ENCODE peak calls at places on chromosomes 6 and 20, in four cellular contexts. E, Z, X and Q are unnamed samples.

GRCh38 chr20:60469829-60470228 is 511.6 kb downstream of the CDH26 start:
- DNase-seq in E (no peak), Z (no peak), X (no peak), Q (no peak)

GRCh38 chr6:43088654-43089056 is 12.5 kb downstream of the PTK7 start:
- DNase-seq in E (peak), Z (no peak), X (no peak), Q (no peak)

GRCh38 chr6:16519265-16520242 is 241.7 kb downstream of the ATXN1 start:
- DNase-seq in E (peak), Z (no peak), X (no peak), Q (no peak)

GRCh38 chr20:4717816-4718215 is 3.9 kb upstream of the PRND start:
- DNase-seq in X (no peak), E (no peak), Z (no peak), Q (no peak)

GRCh38 chr6:14567031-14567430 is 449.5 kb downstream of the CD83 start:
- DNase-seq in E (no peak), Z (no peak), X (no peak), Q (no peak)

GRCh38 chr6:31826793-31827285 is 699 bp upstream of the HSPA1B start:
- DNase-seq in E (peak), Z (peak), X (peak), Q (no peak)

GRCh38 chr6:30319146-30319835 is 7.4 kb upstream of the TRIM39 start:
- DNase-seq in X (no peak), Z (no peak), E (no peak), Q (no peak)

GRCh38 chr20:32203556-32204484 is 3.7 kb downstream of the PLAGL2 start:
- DNase-seq in E (peak), Z (peak), X (peak), Q (no peak)

GRCh38 chr20:50523552-50524167 is 13.5 kb downstream of the PTPN1 start:
- DNase-seq in Z (no peak), E (no peak), X (no peak), Q (no peak)

GRCh38 chr6:89035252-89036106 is 45.1 kb upstream of the PNRC1 start:
- DNase-seq in E (peak), X (peak), Z (peak), Q (no peak)

GRCh38 chr20:35009665-35010328 is 54.1 kb downstream of the MYH7B start:
- DNase-seq in E (no peak), Z (no peak), X (no peak), Q (no peak)

GRCh38 chr6:42505377-42505702 is 53.6 kb upstream of the TRERF1 start:
- DNase-seq in Z (no peak), X (no peak), E (no peak), Q (no peak)

GRCh38 chr20:16258766-16259165 is 314.5 kb downstream of the KIF16B start:
- DNase-seq in X (no peak), E (no peak), Z (no peak), Q (no peak)

GRCh38 chr6:50145125-50145524 is 95.4 kb upstream of the DEFB112 start:
- DNase-seq in Z (no peak), E (no peak), X (no peak), Q (no peak)

GRCh38 chr6:131282417-131282816 is 147.2 kb downstream of the AKAP7 start:
- DNase-seq in X (no peak), Z (no peak), E (no peak), Q (no peak)

GRCh38 chr6:134029495-134030455 is 22.6 kb downstream of the SLC2A12 start:
- DNase-seq in X (no peak), E (peak), Z (no peak), Q (no peak)

GRCh38 chr20:61895686-61896057 is 170.0 kb downstream of the TAF4 start:
- DNase-seq in E (no peak), Z (no peak), X (no peak), Q (no peak)

GRCh38 chr20:63047946-63048345 is 41.2 kb upstream of the BHLHE23 start:
- DNase-seq in X (no peak), E (no peak), Z (no peak), Q (no peak)

GRCh38 chr6:7590918-7591302 is 912 bp downstream of the SNRNP48 start:
- DNase-seq in Z (no peak), X (no peak), E (no peak), Q (no peak)

GRCh38 chr20:528923-529594 is 14.5 kb downstream of the CSNK2A1 start:
- DNase-seq in X (no peak), E (no peak), Z (no peak), Q (no peak)

GRCh38 chr6:139732451-139732850 is 358.0 kb upstream of the CITED2 start:
- DNase-seq in X (peak), Z (no peak), E (peak), Q (no peak)

GRCh38 chr20:2237059-2237458 is 58.7 kb upstream of the TGM3 start:
- DNase-seq in E (peak), Z (peak), X (no peak), Q (no peak)

GRCh38 chr20:58697867-58698703 is 5.5 kb downstream of the NPEPL1 start:
- DNase-seq in E (no peak), Z (no peak), X (peak), Q (no peak)

GRCh38 chr20:9311132-9311531 is 203.3 kb upstream of the LAMP5 start:
- DNase-seq in Z (no peak), E (no peak), X (no peak), Q (no peak)

GRCh38 chr6:96015321-96015790 is 418 bp upstream of the FUT9 start:
- DNase-seq in E (no peak), X (no peak), Z (peak), Q (peak)

GRCh38 chr6:111777357-111777756 is 95.9 kb downstream of the FYN start:
- DNase-seq in Z (no peak), E (no peak), X (no peak), Q (no peak)

GRCh38 chr6:11918021-11918738 is 93.9 kb upstream of the HIVEP1 start:
- DNase-seq in Z (no peak), E (no peak), X (no peak), Q (no peak)

GRCh38 chr20:17871181-17871580 is 97.4 kb downstream of the SNX5 start:
- DNase-seq in E (no peak), Z (no peak), X (no peak), Q (no peak)

DNA sequence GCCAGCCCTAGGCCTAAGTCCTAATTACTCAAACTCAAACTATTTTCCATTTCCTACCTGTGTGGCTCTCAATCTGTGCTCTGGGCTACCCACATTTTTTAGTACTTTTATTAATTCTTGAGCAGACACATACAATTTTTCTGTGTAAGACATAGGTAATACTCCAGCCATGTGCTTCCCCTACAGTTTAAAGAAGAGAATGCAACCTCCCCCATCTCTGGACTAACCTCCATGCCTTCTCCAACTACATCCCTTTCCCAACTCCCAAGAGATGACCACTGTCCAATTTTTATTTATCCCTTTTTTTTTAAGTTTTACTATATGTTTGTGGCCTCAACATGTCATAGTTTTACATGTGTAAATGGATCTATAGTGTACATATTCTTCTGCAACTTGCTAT is 5.8 kb downstream of the HMGN4 start:
- DNase-seq in Z (no peak), E (no peak), X (no peak), Q (no peak)
- TF ChIP-seq CTCF in Z (no peak), E (no peak), X (no peak), Q (peak)

DNA sequence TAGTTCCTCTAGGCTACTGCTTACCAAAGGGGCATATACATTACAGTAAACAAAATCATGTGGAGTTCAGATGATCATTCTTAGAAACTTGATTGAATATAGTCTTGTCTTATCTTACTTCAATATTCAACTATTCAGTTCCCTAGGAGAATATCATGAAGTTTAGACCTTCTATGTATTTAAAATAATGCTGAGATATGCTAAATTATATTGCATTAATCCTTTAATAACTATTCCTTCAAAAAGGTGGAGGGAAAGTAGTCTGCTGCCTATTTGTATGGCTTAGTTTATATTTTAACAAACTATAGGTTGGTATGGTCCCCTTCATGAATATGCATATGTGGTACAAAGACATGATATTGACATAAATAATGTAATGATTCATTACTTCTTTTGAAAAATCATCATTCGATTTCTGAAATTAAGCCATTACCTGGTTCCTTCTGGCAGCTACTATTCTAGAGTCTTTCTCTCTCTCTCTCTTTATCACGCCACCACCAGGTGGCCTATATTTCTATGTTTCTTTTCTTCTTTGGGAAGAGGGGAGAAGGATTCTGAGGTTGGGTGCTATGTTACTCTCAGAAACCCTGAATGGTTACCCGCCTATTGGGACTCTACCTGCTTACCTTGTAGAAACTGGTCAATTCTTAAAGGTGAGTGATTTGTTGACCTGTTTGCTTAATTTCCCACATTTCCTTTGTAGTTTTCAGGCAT is 855.8 kb downstream of the HACE1 start:
- DNase-seq in Z (no peak), X (no peak), E (no peak), Q (no peak)
- TF ChIP-seq CTCF in Z (peak), X (no peak), E (no peak), Q (peak)

GRCh38 chr6:90294989-90295853 is 1.4 kb downstream of the BACH2 start:
- DNase-seq in Z (peak), E (peak), X (peak), Q (peak)
- TF ChIP-seq CTCF in Z (no peak), E (peak), X (peak), Q (peak)

GRCh38 chr6:113997106-113997505 is 26.2 kb upstream of the HDAC2 start:
- DNase-seq in E (no peak), X (no peak), Z (no peak), Q (no peak)

GRCh38 chr6:113998811-113999210 is 27.9 kb upstream of the HDAC2 start:
- DNase-seq in E (no peak), X (no peak), Z (no peak), Q (no peak)

GRCh38 chr6:113999284-113999683 is 28.3 kb upstream of the HDAC2 start:
- DNase-seq in X (no peak), E (no peak), Z (no peak), Q (no peak)

GRCh38 chr6:113994934-113995342 is 24.0 kb upstream of the HDAC2 start:
- DNase-seq in E (peak), Z (no peak), X (no peak), Q (peak)

DNA sequence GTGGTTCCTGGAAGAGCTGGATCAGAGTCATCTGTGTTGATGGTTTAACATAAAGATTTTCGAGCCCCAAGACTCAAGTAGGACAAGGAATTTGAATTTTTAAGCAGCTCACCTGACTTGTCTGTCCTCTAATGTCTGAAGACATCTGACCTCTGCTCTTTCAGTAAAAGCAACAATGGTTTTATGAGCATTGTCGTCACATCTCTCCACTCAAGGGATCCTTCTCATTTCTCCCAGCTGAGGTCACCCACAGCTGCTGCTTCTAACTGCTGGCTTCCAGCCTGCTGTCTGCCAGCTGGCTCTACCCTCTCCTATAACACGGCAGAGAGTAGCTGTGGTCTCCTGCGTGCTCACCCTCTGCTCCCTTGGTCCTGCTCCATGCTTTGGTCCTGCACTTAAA is 24.7 kb upstream of the HDAC2 start:
- DNase-seq in X (peak), E (no peak), Z (no peak), Q (no peak)
- TF ChIP-seq CTCF in X (no peak), E (no peak), Z (no peak), Q (no peak)

DNA sequence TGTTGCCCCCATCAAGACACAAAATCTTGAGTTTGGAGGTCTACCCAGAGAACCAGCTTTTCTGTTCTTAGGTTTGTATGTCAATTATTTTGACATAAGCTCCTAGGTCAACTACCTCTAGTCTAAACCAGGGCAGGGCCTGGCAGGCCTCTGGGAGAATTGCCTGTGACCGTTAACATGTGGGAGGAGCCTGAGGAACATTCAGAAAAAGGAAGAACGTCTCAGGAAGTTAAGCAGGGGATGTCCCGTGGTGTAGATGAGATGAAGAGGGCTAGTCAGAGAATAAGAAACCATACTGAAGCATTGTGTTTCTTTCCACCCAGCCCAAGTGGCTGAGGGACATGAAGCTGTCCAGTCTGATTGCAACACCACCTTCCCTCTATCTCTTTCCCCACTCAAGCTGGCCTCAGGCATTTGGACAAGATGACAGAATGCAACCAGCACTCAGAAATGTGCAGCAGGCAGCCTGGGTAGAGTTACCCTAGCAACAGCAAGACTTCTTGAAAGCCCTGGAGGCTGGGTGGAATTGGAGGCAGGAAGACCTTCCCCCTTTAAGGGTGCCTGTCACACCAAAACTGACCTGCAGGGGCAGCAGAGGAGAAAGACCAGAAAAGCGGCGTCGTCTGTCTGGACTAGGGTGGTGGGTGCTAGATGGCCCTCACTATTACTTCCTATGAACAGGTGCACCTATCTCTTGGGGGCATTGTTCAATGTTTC is 186.2 kb downstream of the UNC5CL start:
- DNase-seq in Z (no peak), X (no peak), E (no peak), Q (no peak)
- TF ChIP-seq CTCF in Z (no peak), X (no peak), E (no peak), Q (peak)